ENCODE peak calls at places on chromosome 14, in eight cellular contexts. X is transverse colon, Y is A549, L is IMR-90, C is uterus, M is sigmoid colon, E is breast epithelium, U is testis. F is an unnamed sample.

GRCh38 chr14:61455351-61455750 is 134.0 kb downstream of the PRKCH start:
- DNase-seq in M (no peak), Y (no peak), E (no peak), U (no peak), L (no peak), C (no peak), X (no peak), F (no peak)

GRCh38 chr14:72708708-72709475 is 185.0 kb downstream of the DPF3 start:
- DNase-seq in U (peak; percentile 52), Y (no peak), M (no peak), C (no peak), X (no peak), L (no peak), E (no peak), F (no peak)

GRCh38 chr14:54651018-54651351 is 84.1 kb downstream of the SAMD4A start:
- DNase-seq in U (no peak), C (no peak), E (no peak), Y (peak; percentile 19), L (no peak), X (no peak), M (no peak), F (no peak)

GRCh38 chr14:69107407-69108003 is 45.4 kb downstream of the DCAF5 start:
- DNase-seq in Y (peak; percentile 71), U (peak; percentile 48), X (peak; percentile 33), L (peak; percentile 71), M (no peak), E (peak; percentile 44), C (peak; percentile 30), F (peak; percentile 20)

GRCh38 chr14:51581017-51581881 is 70.5 kb upstream of the FRMD6 start:
- DNase-seq in M (no peak), U (no peak), Y (peak; percentile 55), C (no peak), E (no peak), L (peak; percentile 94), X (no peak), F (no peak)

GRCh38 chr14:103504991-103505565 is 17.6 kb downstream of the CKB start:
- DNase-seq in U (peak; percentile 16), Y (peak; percentile 21), M (no peak), X (no peak), E (no peak), C (peak; percentile 8), L (no peak), F (no peak)

GRCh38 chr14:54881235-54881760 is 21.3 kb downstream of the GCH1 start:
- DNase-seq in C (no peak), Y (no peak), X (no peak), L (peak; percentile 46), E (no peak), U (no peak), M (no peak), F (no peak)

GRCh38 chr14:58650857-58651256 is 13.1 kb downstream of the DACT1 start:
- DNase-seq in X (no peak), U (no peak), L (no peak), E (no peak), Y (no peak), M (no peak), C (no peak), F (no peak)

GRCh38 chr14:65357091-65357490 is 55.4 kb upstream of the FUT8 start:
- DNase-seq in E (no peak), M (no peak), Y (no peak), U (no peak), C (no peak), X (no peak), L (no peak), F (no peak)

GRCh38 chr14:75864352-75864751 is 117.4 kb downstream of the TGFB3 start:
- DNase-seq in U (no peak), X (no peak), L (peak; percentile 92), E (no peak), C (no peak), M (no peak), Y (no peak), F (no peak)

GRCh38 chr14:97453991-97454390 is 656.8 kb downstream of the VRK1 start:
- DNase-seq in U (no peak), M (no peak), E (no peak), L (no peak), C (no peak), X (no peak), Y (no peak), F (no peak)

GRCh38 chr14:40362856-40363255 is 930.6 kb upstream of the FBXO33 start:
- DNase-seq in E (no peak), Y (no peak), L (no peak), M (no peak), C (no peak), X (no peak), U (no peak), F (no peak)

GRCh38 chr14:103522649-103523582 is at the start of gene CKB:
- DNase-seq in U (peak; percentile 86), X (peak; percentile 83), E (no peak), C (peak; percentile 75), Y (peak; percentile 72), L (peak; percentile 45), M (peak; percentile 93), F (peak; percentile 88)

GRCh38 chr14:75156901-75157300 is 19.5 kb downstream of the TMED10 start:
- DNase-seq in U (no peak), M (no peak), L (no peak), Y (no peak), X (no peak), E (no peak), C (no peak), F (no peak)

GRCh38 chr14:64602826-64603225 is 53.1 kb downstream of the PPP1R36 start:
- DNase-seq in M (no peak), X (no peak), U (no peak), Y (peak; percentile 27), L (no peak), C (no peak), E (no peak), F (no peak)

GRCh38 chr14:49939884-49940510 is 47.1 kb downstream of the ARF6 start:
- DNase-seq in U (no peak), M (no peak), X (no peak), C (no peak), E (no peak), L (no peak), Y (no peak), F (no peak)

GRCh38 chr14:91008759-91009409 is 51.6 kb downstream of the RPS6KA5 start:
- DNase-seq in Y (peak; percentile 12), X (no peak), U (no peak), C (no peak), E (no peak), M (no peak), L (no peak), F (no peak)

DNA sequence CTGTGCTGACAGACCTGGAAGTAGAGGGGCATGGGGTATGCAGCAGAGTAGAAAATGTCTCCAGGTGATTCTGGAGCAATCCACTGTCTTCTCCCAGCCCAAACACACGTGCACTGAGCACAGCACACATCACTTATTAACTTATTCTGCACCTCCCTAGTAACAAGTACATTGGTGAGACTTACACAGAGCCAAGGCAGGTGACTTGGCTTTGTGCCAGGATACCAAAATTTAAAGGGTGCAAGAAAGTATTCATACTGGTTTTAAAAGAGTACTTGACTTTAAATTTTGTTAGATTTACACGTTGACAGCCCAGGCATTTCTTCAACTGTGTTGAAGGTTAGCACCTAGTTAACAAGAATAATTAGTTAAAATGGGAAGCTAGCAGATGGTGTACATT is 11.1 kb upstream of the CARMIL3 start:
- DNase-seq in M (no peak), C (no peak), U (no peak), X (no peak), L (no peak), E (no peak), Y (no peak), F (no peak)
- H3K27ac ChIP-seq in M (no peak overlapping the region), C (no peak overlapping the region), U (no peak overlapping the region), X (no peak overlapping the region), L (no peak overlapping the region), E (no peak overlapping the region), Y (no peak overlapping the region), F (no peak overlapping the region)

GRCh38 chr14:102084931-102085330 is 1.9 kb downstream of the HSP90AA1 start:
- DNase-seq in E (no peak), M (no peak), L (no peak), U (no peak), X (no peak), Y (no peak), C (no peak), F (no peak)
- H3K4me3 ChIP-seq in E (peak overlapping the region; percentile 100), M (peak overlapping the region; percentile 91), L (peak overlapping the region; percentile 87), U (no peak overlapping the region), X (no peak overlapping the region), Y (peak overlapping the region; percentile 97), C (no peak overlapping the region), F (no peak overlapping the region)

GRCh38 chr14:87992720-87993484 is at the start of gene GALC:
- DNase-seq in E (peak; percentile 92), L (peak; percentile 89), Y (peak; percentile 90), M (peak; percentile 97), U (peak; percentile 97), X (peak; percentile 96), C (peak; percentile 93), F (peak; percentile 95)
- TF ChIP-seq POLR2A in E (no peak), L (no peak), Y (peak; percentile 65), M (no peak), U (no peak), X (peak; percentile 45), C (peak; percentile 52), F (peak; percentile 59)

GRCh38 chr14:95262511-95262891 is 57.2 kb downstream of the CLMN start:
- DNase-seq in Y (no peak), L (no peak), C (no peak), X (no peak), U (no peak), E (peak; percentile 6), M (no peak), F (no peak)

GRCh38 chr14:95258754-95259593 is 60.7 kb downstream of the CLMN start:
- DNase-seq in E (peak; percentile 17), Y (peak; percentile 13), U (no peak), L (no peak), X (no peak), M (no peak), C (no peak), F (no peak)

GRCh38 chr14:95258156-95258555 is 61.6 kb downstream of the CLMN start:
- DNase-seq in M (no peak), U (no peak), C (no peak), X (no peak), L (no peak), Y (no peak), E (peak; percentile 1), F (no peak)

GRCh38 chr14:95261616-95262510 is 57.8 kb downstream of the CLMN start:
- DNase-seq in U (no peak), C (no peak), Y (no peak), L (no peak), M (no peak), E (peak; percentile 59), X (no peak), F (no peak)

DNA sequence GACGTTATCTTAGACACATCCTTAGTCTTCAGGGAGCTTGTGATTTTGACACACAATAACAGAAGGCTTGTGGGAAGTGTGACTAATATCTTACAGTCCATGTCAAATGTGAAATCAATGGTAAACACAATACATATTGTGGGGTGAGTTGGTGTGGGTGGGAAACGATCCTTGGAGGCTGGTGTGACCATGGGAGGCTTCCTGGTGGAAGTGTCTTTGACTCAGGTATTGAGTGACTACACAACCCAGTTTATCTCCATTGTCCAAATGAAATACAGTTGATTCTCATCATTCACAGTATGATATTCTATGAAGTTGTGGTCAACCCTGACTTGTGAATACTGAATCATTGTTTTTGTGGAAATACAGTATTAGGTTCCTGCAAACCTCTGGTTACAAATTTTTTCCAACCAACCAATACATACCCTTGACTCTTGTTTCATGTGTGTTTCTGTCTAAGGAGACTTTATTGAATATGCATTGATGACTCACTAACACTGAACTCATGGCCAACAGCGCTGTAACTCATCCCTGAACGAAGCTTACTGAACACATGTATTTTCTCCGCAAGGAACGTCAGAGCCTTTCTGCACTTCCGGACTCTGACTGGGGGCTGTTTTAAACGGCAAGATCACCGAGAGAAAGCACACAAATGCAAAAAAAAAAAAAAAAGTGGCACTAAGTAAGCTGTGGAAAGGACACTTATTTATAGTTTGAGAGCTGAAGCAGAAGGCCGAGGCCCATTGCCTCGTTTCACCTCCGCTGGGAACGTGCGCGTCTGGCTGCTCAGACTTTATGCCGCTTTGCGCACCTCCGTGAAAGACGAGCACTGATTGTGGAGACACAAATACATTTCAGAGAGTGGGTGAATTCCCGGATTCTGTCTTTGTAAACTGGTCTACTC is 58.9 kb downstream of the CLMN start:
- DNase-seq in M (no peak), U (no peak), C (no peak), L (peak; percentile 39), X (no peak), E (peak; percentile 12), Y (no peak), F (no peak)
- H3K27ac ChIP-seq in M (no peak overlapping the region), U (no peak overlapping the region), C (no peak overlapping the region), L (no peak overlapping the region), X (peak overlapping the region; percentile 37), E (peak overlapping the region; percentile 96), Y (no peak overlapping the region), F (no peak overlapping the region)